ENCODE peak calls at places on chromosomes 11 and 22, in nine cellular contexts. X is left ventricle myocardium inferior; L is GM23338; W is effector memory CD4-positive, alpha-beta T cell; G is H1; B is HepG2; R is brain microvascular endothelial cell; A is tibial nerve; F is dorsolateral prefrontal cortex. Z is an unnamed sample.

GRCh38 chr11:64490562-64491216 is 100.3 kb upstream of the SLC22A12 start:
- DNase-seq in X (no peak), L (no peak), W (no peak), G (no peak), B (no peak), R (no peak), A (no peak), F (no peak), Z (no peak)

GRCh38 chr11:5242933-5243844 is 6.5 kb downstream of the HBG1 start:
- DNase-seq in X (no peak), L (no peak), W (no peak), G (no peak), B (no peak), R (peak), A (no peak), F (no peak), Z (no peak)

GRCh38 chr11:19723572-19724342 is 11.1 kb downstream of the NAV2 start:
- DNase-seq in X (no peak), L (no peak), W (peak), G (no peak), B (peak), R (peak), A (no peak), F (no peak), Z (no peak)

GRCh38 chr11:46345131-46345597 is 2.1 kb upstream of the DGKZ start:
- DNase-seq in X (peak), L (peak), W (no peak), G (no peak), B (no peak), R (no peak), A (no peak), F (no peak), Z (no peak)

GRCh38 chr11:101482556-101483124 is 101.2 kb downstream of the TRPC6 start:
- DNase-seq in X (no peak), L (no peak), W (no peak), G (no peak), B (no peak), R (no peak), A (no peak), F (no peak), Z (no peak)

GRCh38 chr22:19800761-19801244 is 40.2 kb downstream of the TBX1 start:
- DNase-seq in X (no peak), L (peak), W (no peak), G (no peak), B (peak), R (peak), A (no peak), F (no peak), Z (no peak)

GRCh38 chr11:45801723-45802315 is 3.1 kb upstream of the SLC35C1 start:
- DNase-seq in X (no peak), L (peak), W (no peak), G (no peak), B (no peak), R (no peak), A (no peak), F (no peak), Z (peak)

GRCh38 chr11:59106363-59107336 is at the start of gene FAM111B:
- DNase-seq in X (peak), L (peak), W (peak), G (no peak), B (peak), R (peak), A (peak), F (peak), Z (peak)

GRCh38 chr11:130407978-130408377 is 20.4 kb downstream of the ADAMTS8 start:
- DNase-seq in X (peak), L (no peak), W (no peak), G (no peak), B (no peak), R (peak), A (no peak), F (no peak), Z (no peak)

GRCh38 chr22:44999231-44999630 is 10.6 kb downstream of the PHF21B start:
- DNase-seq in X (no peak), L (no peak), W (no peak), G (no peak), B (no peak), R (no peak), A (no peak), F (no peak), Z (no peak)

GRCh38 chr22:26642465-26643367 is 14.7 kb upstream of the MIAT start:
- DNase-seq in X (peak), L (peak), W (peak), G (no peak), B (no peak), R (no peak), A (no peak), F (no peak), Z (peak)

GRCh38 chr11:62444271-62444833 is 25.5 kb downstream of the SCGB1A1 start:
- DNase-seq in X (peak), L (no peak), W (no peak), G (no peak), B (no peak), R (peak), A (peak), F (peak), Z (peak)

GRCh38 chr11:1825785-1826451 is 8.9 kb upstream of the SYT8 start:
- DNase-seq in X (no peak), L (no peak), W (no peak), G (no peak), B (no peak), R (no peak), A (no peak), F (no peak), Z (no peak)

GRCh38 chr11:74417860-74418508 is 19.8 kb upstream of the PGM2L1 start:
- DNase-seq in X (no peak), L (no peak), W (no peak), G (no peak), B (no peak), R (peak), A (no peak), F (no peak), Z (no peak)

GRCh38 chr11:96342131-96342970 is 644 bp downstream of the MAML2 start:
- DNase-seq in X (no peak), L (peak), W (no peak), G (no peak), B (no peak), R (no peak), A (no peak), F (no peak), Z (peak)

GRCh38 chr11:121212696-121213567 is 79.6 kb upstream of the SC5D start:
- DNase-seq in X (no peak), L (no peak), W (no peak), G (no peak), B (no peak), R (no peak), A (no peak), F (no peak), Z (no peak)

GRCh38 chr22:23395476-23396361 is 184.4 kb downstream of the IGLL1 start:
- DNase-seq in X (no peak), L (no peak), W (no peak), G (no peak), B (no peak), R (no peak), A (no peak), F (no peak), Z (no peak)

GRCh38 chr11:110318638-110319404 is 22.4 kb upstream of the RDX start:
- DNase-seq in X (no peak), L (no peak), W (no peak), G (no peak), B (no peak), R (no peak), A (no peak), F (no peak), Z (no peak)

GRCh38 chr11:124882339-124883071 is 15.2 kb downstream of the ROBO4 start:
- DNase-seq in X (no peak), L (peak), W (no peak), G (no peak), B (peak), R (peak), A (no peak), F (no peak), Z (peak)

GRCh38 chr11:15764329-15764728 is 592.0 kb downstream of the SOX6 start:
- DNase-seq in X (no peak), L (no peak), W (no peak), G (no peak), B (no peak), R (no peak), A (no peak), F (no peak), Z (no peak)

GRCh38 chr11:19714093-19714386 is 1.4 kb downstream of the NAV2 start:
- DNase-seq in X (no peak), L (peak), W (no peak), G (no peak), B (no peak), R (peak), A (no peak), F (no peak), Z (no peak)

DNA sequence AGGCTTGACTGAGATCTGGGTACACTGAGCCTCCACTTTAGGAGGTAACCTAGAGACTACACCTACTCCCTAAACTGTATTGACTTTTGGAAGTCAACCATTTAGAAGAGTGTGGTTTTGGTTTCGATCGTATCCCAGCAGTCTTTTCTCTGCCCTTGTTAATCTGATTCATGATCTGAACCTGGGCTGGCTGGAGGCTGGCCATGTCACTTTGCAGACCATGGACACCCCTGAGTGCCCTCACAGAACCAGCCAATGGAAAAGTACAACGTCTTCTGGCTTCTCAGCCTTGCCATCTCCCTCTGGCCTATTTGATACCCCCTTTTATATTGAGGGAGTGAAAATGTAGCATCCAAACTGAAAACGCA is 10.8 kb downstream of the EHF start:
- DNase-seq in X (no peak), L (no peak), W (no peak), G (no peak), B (no peak), R (no peak), A (no peak), F (no peak), Z (peak)
- H3K27ac ChIP-seq in X (peak), L (no peak), W (no peak), G (no peak), B (no peak), R (no peak), A (no peak), F (peak), Z (peak)

GRCh38 chr11:77062924-77063323 is 3.8 kb upstream of the CAPN5 start:
- DNase-seq in X (no peak), L (peak), W (no peak), G (no peak), B (no peak), R (no peak), A (no peak), F (no peak), Z (no peak)
- H3K27ac ChIP-seq in X (no peak), L (no peak), W (no peak), G (no peak), B (no peak), R (no peak), A (no peak), F (no peak), Z (peak)

GRCh38 chr11:77876045-77876444 is 55.1 kb downstream of the AAMDC start:
- DNase-seq in X (no peak), L (peak), W (no peak), G (no peak), B (no peak), R (no peak), A (no peak), F (no peak), Z (no peak)

GRCh38 chr11:77882396-77882795 is 61.5 kb downstream of the AAMDC start:
- DNase-seq in X (no peak), L (no peak), W (no peak), G (no peak), B (no peak), R (no peak), A (no peak), F (no peak), Z (no peak)

GRCh38 chr11:77874206-77874605 is 53.3 kb downstream of the AAMDC start:
- DNase-seq in X (no peak), L (no peak), W (no peak), G (no peak), B (no peak), R (no peak), A (no peak), F (no peak), Z (no peak)

GRCh38 chr11:77883775-77884174 is 62.8 kb downstream of the AAMDC start:
- DNase-seq in X (no peak), L (no peak), W (no peak), G (no peak), B (no peak), R (no peak), A (no peak), F (no peak), Z (no peak)

GRCh38 chr11:77879218-77879617 is 58.3 kb downstream of the AAMDC start:
- DNase-seq in X (peak), L (no peak), W (no peak), G (no peak), B (no peak), R (no peak), A (peak), F (no peak), Z (peak)
- H3K27ac ChIP-seq in X (no peak), L (no peak), W (no peak), G (no peak), B (no peak), R (no peak), A (no peak), F (no peak), Z (no peak)

GRCh38 chr11:128520886-128521696 is 66.3 kb downstream of the ETS1 start:
- DNase-seq in X (no peak), L (no peak), W (no peak), G (no peak), B (no peak), R (no peak), A (no peak), F (no peak), Z (no peak)
- H3K27ac ChIP-seq in X (peak), L (no peak), W (peak), G (no peak), B (no peak), R (peak), A (peak), F (peak), Z (peak)

GRCh38 chr22:37676691-37677627 is 1.5 kb downstream of the LGALS1 start:
- DNase-seq in X (peak), L (peak), W (peak), G (peak), B (peak), R (peak), A (peak), F (peak), Z (peak)

GRCh38 chr22:37680191-37680851 is 4.9 kb downstream of the LGALS1 start:
- DNase-seq in X (no peak), L (no peak), W (no peak), G (no peak), B (no peak), R (no peak), A (no peak), F (no peak), Z (no peak)

GRCh38 chr22:37675930-37676571 is 615 bp downstream of the LGALS1 start:
- DNase-seq in X (peak), L (peak), W (peak), G (no peak), B (no peak), R (no peak), A (no peak), F (no peak), Z (no peak)

GRCh38 chr22:37679670-37680069 is 4.2 kb downstream of the LGALS1 start:
- DNase-seq in X (no peak), L (no peak), W (no peak), G (no peak), B (no peak), R (no peak), A (no peak), F (no peak), Z (no peak)

GRCh38 chr22:37678372-37678771 is 2.9 kb downstream of the LGALS1 start:
- DNase-seq in X (no peak), L (no peak), W (no peak), G (no peak), B (no peak), R (no peak), A (no peak), F (no peak), Z (no peak)
- H3K27ac ChIP-seq in X (peak), L (no peak), W (peak), G (no peak), B (no peak), R (no peak), A (peak), F (no peak), Z (no peak)